ENCODE peak calls at places on chromosomes 3 and 15, in four cellular contexts. One of them, this sample, is unnamed.

GRCh38 chr3:101970915-101971314 is 121.6 kb downstream of the NFKBIZ start:
- DNase-seq in GM12878: no peak
- DNase-seq in HepG2: no peak
- DNase-seq in K562: no peak
- DNase-seq in this sample: no peak

GRCh38 chr15:50209804-50210203 is 27.8 kb downstream of the SLC27A2 start:
- DNase-seq in GM12878: no peak
- DNase-seq in HepG2: no peak
- DNase-seq in K562: no peak
- DNase-seq in this sample: no peak

GRCh38 chr3:195082811-195083210 is 188.1 kb downstream of the XXYLT1 start:
- DNase-seq in GM12878: no peak
- DNase-seq in HepG2: no peak
- DNase-seq in K562: no peak
- DNase-seq in this sample: no peak

GRCh38 chr3:145849115-145849514 is 311.9 kb downstream of the PLOD2 start:
- DNase-seq in GM12878: no peak
- DNase-seq in HepG2: no peak
- DNase-seq in K562: no peak
- DNase-seq in this sample: no peak

GRCh38 chr3:179452166-179452544 is 885 bp upstream of the GNB4 start:
- DNase-seq in GM12878: no peak
- DNase-seq in HepG2: no peak
- DNase-seq in K562: peak; percentile 26
- DNase-seq in this sample: peak; percentile 38

GRCh38 chr15:93043621-93044300 is 45.2 kb downstream of the RGMA start:
- DNase-seq in GM12878: no peak
- DNase-seq in HepG2: no peak
- DNase-seq in K562: peak; percentile 52
- DNase-seq in this sample: no peak

GRCh38 chr3:30554317-30554690 is 52.1 kb upstream of the TGFBR2 start:
- DNase-seq in GM12878: no peak
- DNase-seq in HepG2: no peak
- DNase-seq in K562: no peak
- DNase-seq in this sample: no peak

GRCh38 chr3:194622621-194623360 is 10.4 kb downstream of the TMEM44 start:
- DNase-seq in GM12878: no peak
- DNase-seq in HepG2: no peak
- DNase-seq in K562: no peak
- DNase-seq in this sample: no peak

GRCh38 chr3:134381048-134381447 is 6.8 kb upstream of the AMOTL2 start:
- DNase-seq in GM12878: no peak
- DNase-seq in HepG2: no peak
- DNase-seq in K562: no peak
- DNase-seq in this sample: no peak

GRCh38 chr3:58049143-58049785 is 41.0 kb downstream of the FLNB start:
- DNase-seq in GM12878: no peak
- DNase-seq in HepG2: peak; percentile 98
- DNase-seq in K562: peak; percentile 19
- DNase-seq in this sample: peak; percentile 96

GRCh38 chr3:9867106-9867505 is 12.9 kb downstream of the CIDEC start:
- DNase-seq in GM12878: no peak
- DNase-seq in HepG2: no peak
- DNase-seq in K562: no peak
- DNase-seq in this sample: no peak

GRCh38 chr3:129034650-129035049 is 25.9 kb upstream of the GP9 start:
- DNase-seq in GM12878: no peak
- DNase-seq in HepG2: no peak
- DNase-seq in K562: peak; percentile 44
- DNase-seq in this sample: no peak

GRCh38 chr3:150078983-150079739 is 108.5 kb upstream of the PFN2 start:
- DNase-seq in GM12878: no peak
- DNase-seq in HepG2: no peak
- DNase-seq in K562: no peak
- DNase-seq in this sample: no peak

GRCh38 chr3:116306720-116307119 is 138.6 kb downstream of the LSAMP start:
- DNase-seq in GM12878: no peak
- DNase-seq in HepG2: no peak
- DNase-seq in K562: no peak
- DNase-seq in this sample: peak; percentile 44

GRCh38 chr3:116299646-116300081 is 145.6 kb downstream of the LSAMP start:
- DNase-seq in GM12878: peak; percentile 31
- DNase-seq in HepG2: no peak
- DNase-seq in K562: no peak
- DNase-seq in this sample: no peak

DNA sequence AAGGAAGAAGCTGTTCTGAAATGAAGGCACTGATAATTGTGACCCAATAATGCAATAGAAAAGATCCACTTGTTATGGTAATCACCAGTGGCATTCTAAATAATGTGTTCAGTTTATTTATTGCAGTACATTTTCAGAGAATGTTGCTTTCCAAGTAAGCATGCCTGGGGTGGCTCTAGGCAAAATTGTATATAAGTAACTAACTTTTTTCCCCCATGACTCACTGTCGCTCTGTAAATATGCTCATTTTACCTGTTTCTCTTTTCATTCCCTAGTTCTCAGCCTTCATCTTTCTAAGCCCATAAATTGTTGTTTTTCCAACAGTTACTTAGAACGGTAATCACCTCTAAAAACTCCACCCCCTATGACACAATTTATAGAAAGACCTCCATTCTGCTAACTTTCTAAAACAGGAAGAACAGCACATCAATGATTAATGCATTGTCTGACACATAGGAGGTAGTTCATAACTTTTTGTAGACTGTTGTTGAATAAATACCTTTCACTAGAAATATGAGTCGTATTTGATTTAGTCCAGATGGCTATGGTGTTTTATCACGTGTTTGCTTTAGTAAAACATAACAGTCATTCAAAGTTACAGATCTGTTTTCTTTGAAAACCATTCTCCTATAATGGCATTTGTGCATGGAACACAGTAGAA is 143.1 kb downstream of the LSAMP start:
- DNase-seq in GM12878: no peak
- DNase-seq in HepG2: no peak
- DNase-seq in K562: no peak
- DNase-seq in this sample: no peak
- TF ChIP-seq POLR2AphosphoS5 in GM12878: no peak
- TF ChIP-seq POLR2AphosphoS5 in HepG2: no peak
- TF ChIP-seq POLR2AphosphoS5 in K562: no peak
- TF ChIP-seq POLR2AphosphoS5 in this sample: no peak

DNA sequence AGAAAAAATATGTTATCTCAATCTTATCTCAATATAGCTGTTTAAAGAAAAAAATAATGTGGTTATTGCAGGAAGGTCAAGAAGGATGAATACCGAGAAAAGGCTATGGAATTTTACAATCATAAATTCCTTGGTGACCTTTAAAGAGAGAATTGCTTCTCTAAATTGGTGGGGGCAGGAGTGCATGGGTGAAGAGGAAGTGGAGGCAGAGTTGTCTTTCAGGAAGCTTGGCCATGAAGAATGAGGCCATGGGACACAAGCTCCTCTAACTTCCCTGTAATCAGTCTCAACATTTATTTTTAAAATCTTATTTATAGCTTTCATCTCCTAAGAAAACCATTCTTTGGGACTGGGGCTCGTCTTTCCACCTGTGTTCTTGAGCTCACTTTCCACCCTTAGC is 22.4 kb upstream of the ALDH1A2 start:
- DNase-seq in GM12878: no peak
- DNase-seq in HepG2: no peak
- DNase-seq in K562: no peak
- DNase-seq in this sample: no peak
- TF ChIP-seq JUNB in GM12878: no peak
- TF ChIP-seq JUNB in HepG2: no peak
- TF ChIP-seq JUNB in K562: no peak
- TF ChIP-seq JUNB in this sample: no peak

GRCh38 chr3:60070366-60070765 is 1020.5 kb upstream of the CFAP20DC start:
- DNase-seq in GM12878: no peak
- DNase-seq in HepG2: no peak
- DNase-seq in K562: no peak
- DNase-seq in this sample: peak; percentile 8
- H3K4me1 ChIP-seq in GM12878: no peaks in the 10 kb centered on the region
- H3K4me1 ChIP-seq in HepG2: no peaks in the 10 kb centered on the region
- H3K4me1 ChIP-seq in K562: no peaks in the 10 kb centered on the region
- H3K4me1 ChIP-seq in this sample: no peaks in the 10 kb centered on the region

GRCh38 chr3:24401090-24401810 is 93.4 kb downstream of the THRB start:
- DNase-seq in GM12878: no peak
- DNase-seq in HepG2: no peak
- DNase-seq in K562: no peak
- DNase-seq in this sample: no peak
- TF ChIP-seq POLR2AphosphoS5 in GM12878: no peak
- TF ChIP-seq POLR2AphosphoS5 in HepG2: no peak
- TF ChIP-seq POLR2AphosphoS5 in K562: no peak
- TF ChIP-seq POLR2AphosphoS5 in this sample: no peak

DNA sequence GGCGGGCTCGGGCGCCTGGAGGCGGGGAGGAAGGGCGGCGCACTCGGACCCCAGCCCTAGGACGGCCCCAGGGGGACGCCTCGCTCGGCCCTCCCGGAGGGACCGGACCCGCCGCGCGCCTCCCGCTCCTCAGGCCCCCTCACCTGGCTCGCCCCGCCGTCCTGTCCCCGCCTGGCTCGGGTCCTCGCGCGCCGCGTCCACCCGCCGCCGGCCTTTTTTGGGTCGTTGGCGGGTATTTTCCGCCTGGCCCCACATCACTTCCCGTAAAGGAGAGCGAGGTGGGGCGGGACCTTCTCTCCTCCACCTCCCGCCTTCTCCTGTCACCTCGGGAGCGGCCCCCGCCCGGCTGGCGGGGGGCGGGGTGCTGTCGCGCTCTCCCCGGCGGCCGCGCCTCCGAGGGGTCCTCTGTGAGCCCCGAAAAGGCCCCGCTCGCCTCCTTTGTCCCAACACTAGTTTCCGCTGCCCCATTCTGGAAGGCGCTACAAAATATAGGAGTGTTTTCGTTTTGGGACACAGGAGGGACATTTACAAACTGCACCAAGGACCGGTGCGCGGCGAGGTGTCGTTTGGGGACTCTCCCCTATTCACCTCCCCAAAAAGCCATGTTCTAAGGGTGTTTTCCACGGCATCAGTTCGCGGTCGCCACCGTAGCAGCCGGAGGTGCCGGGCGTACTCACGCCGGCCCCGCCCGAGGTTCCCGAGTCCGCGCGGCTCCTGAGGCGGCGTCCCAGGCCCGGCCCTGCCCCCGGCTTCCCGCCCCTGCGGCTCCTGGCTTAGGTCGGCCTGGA is at the start of gene RAB27A:
- DNase-seq in GM12878: no peak
- DNase-seq in HepG2: peak; percentile 64
- DNase-seq in K562: peak; percentile 90
- DNase-seq in this sample: peak; percentile 88
- TF ChIP-seq JUNB in GM12878: no peak
- TF ChIP-seq JUNB in HepG2: no peak
- TF ChIP-seq JUNB in K562: no peak
- TF ChIP-seq JUNB in this sample: no peak

GRCh38 chr3:160451602-160452001 is 2.0 kb upstream of the TRIM59 start:
- DNase-seq in GM12878: no peak
- DNase-seq in HepG2: no peak
- DNase-seq in K562: no peak
- DNase-seq in this sample: no peak
- H3K4me1 ChIP-seq in GM12878: peaks cover 6% of the 10 kb centered on the region
- H3K4me1 ChIP-seq in HepG2: peaks cover 11% of the 10 kb centered on the region
- H3K4me1 ChIP-seq in K562: peaks cover 31% of the 10 kb centered on the region
- H3K4me1 ChIP-seq in this sample: peaks cover 10% of the 10 kb centered on the region

GRCh38 chr15:63082366-63082765 is 39.3 kb upstream of the LACTB start:
- DNase-seq in GM12878: no peak
- DNase-seq in HepG2: peak; percentile 36
- DNase-seq in K562: no peak
- DNase-seq in this sample: no peak

GRCh38 chr15:63079938-63080626 is 37.5 kb downstream of the TPM1 start:
- DNase-seq in GM12878: no peak
- DNase-seq in HepG2: peak; percentile 62
- DNase-seq in K562: no peak
- DNase-seq in this sample: no peak

GRCh38 chr15:63083046-63083445 is 38.6 kb upstream of the LACTB start:
- DNase-seq in GM12878: no peak
- DNase-seq in HepG2: no peak
- DNase-seq in K562: no peak
- DNase-seq in this sample: peak; percentile 29

GRCh38 chr15:63077952-63078351 is 35.4 kb downstream of the TPM1 start:
- DNase-seq in GM12878: no peak
- DNase-seq in HepG2: no peak
- DNase-seq in K562: no peak
- DNase-seq in this sample: no peak

DNA sequence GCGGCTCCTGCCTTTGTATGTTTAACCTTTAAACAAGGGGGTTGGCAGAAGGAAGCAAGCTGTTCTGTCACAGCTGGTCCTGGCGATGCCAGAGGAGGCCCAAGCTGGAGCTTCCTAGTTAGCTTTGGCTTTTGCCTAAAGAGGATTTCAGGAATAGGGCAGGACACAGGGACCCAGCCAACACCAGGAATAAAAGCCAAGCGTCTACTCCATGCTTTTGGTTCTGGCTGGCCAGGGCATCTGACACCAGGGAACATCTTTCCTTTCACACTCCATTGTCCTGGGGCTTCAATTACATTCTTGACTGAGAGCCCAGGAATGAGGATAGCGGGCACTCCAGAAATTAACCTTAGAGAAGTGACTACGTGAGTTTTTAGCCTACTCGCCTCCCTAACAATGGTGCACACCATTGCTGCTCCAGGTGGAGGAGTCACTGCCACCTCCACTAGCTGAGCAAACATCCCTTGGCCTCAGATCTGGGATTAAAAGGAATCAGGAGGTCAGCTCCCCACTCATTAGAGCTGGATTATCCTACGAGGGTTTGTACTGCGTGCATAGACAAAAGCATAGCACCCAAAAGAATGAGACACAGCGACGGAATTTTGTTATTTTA is 38.2 kb downstream of the TPM1 start:
- DNase-seq in GM12878: no peak
- DNase-seq in HepG2: no peak
- DNase-seq in K562: no peak
- DNase-seq in this sample: no peak
- TF ChIP-seq POLR2AphosphoS5 in GM12878: no peak
- TF ChIP-seq POLR2AphosphoS5 in HepG2: no peak
- TF ChIP-seq POLR2AphosphoS5 in K562: no peak
- TF ChIP-seq POLR2AphosphoS5 in this sample: no peak

GRCh38 chr15:60328852-60329443 is 68.8 kb downstream of the ANXA2 start:
- DNase-seq in GM12878: no peak
- DNase-seq in HepG2: no peak
- DNase-seq in K562: peak; percentile 36
- DNase-seq in this sample: peak; percentile 43
- TF ChIP-seq JUNB in GM12878: no peak
- TF ChIP-seq JUNB in HepG2: no peak
- TF ChIP-seq JUNB in K562: no peak
- TF ChIP-seq JUNB in this sample: no peak

DNA sequence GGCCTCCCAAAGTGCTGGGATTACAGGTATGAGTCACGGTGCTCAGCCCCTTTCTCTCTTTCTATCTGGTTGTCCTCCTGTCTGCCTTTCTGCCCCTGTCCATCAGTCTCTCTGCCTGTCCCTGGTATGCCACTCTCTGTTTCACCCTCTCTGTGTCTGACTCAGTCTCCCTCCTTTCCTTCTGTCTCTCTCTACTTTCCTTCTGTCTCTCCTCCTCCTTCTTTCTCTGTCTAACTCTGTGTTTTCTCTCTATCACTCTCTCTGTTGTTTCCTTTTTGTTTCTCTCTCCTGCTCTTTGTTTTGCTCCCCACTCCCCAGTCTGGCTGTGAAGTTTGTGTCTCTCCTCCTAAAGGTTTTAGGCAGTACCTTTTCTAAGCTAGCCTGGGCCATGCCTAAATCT is 9.1 kb upstream of the STRA6 start:
- DNase-seq in GM12878: no peak
- DNase-seq in HepG2: no peak
- DNase-seq in K562: no peak
- DNase-seq in this sample: no peak
- H3K4me1 ChIP-seq in GM12878: peaks cover 51% of the 10 kb centered on the region
- H3K4me1 ChIP-seq in HepG2: peaks cover 77% of the 10 kb centered on the region
- H3K4me1 ChIP-seq in K562: peaks cover 11% of the 10 kb centered on the region
- H3K4me1 ChIP-seq in this sample: peaks cover 73% of the 10 kb centered on the region

This sample was measured in GM23338.